ENCODE peak calls at places on chromosome 21, in eight cellular contexts. Q is MM.1S; X is transverse colon; P is uterus; V is PC-3; B is left ventricle myocardium inferior; E is effector memory CD4-positive, alpha-beta T cell; O is K562. H is an unnamed sample. For H3K4me1, the result is how much of the 10 kb centered on the place peaks cover.

GRCh38 chr21:36917487-36918158 is 48.8 kb downstream of the HLCS start:
- DNase-seq in Q (peak), X (no peak), P (no peak), V (peak), B (no peak), E (no peak), O (no peak), H (no peak)

GRCh38 chr21:45142469-45142868 is 68.1 kb downstream of the ADARB1 start:
- DNase-seq in Q (no peak), X (no peak), P (no peak), V (no peak), B (no peak), E (no peak), O (no peak), H (no peak)

GRCh38 chr21:46022551-46023107 is 41.1 kb downstream of the COL6A1 start:
- DNase-seq in Q (peak), X (no peak), P (peak), V (no peak), B (no peak), E (no peak), O (peak), H (peak)

GRCh38 chr21:17554120-17554519 is 41.3 kb downstream of the CXADR start:
- DNase-seq in Q (no peak), X (no peak), P (no peak), V (no peak), B (no peak), E (no peak), O (no peak), H (no peak)

GRCh38 chr21:46150491-46151121 is 4.8 kb downstream of the FTCD start:
- DNase-seq in Q (no peak), X (peak), P (no peak), V (no peak), B (no peak), E (no peak), O (no peak), H (no peak)

GRCh38 chr21:45277101-45278045 is 10.3 kb downstream of the POFUT2 start:
- DNase-seq in Q (no peak), X (peak), P (peak), V (no peak), B (no peak), E (no peak), O (no peak), H (peak)

GRCh38 chr21:29018540-29018939 is 609 bp downstream of the RWDD2B start:
- DNase-seq in Q (no peak), X (no peak), P (no peak), V (peak), B (no peak), E (no peak), O (no peak), H (no peak)

GRCh38 chr21:33666153-33666552 is 23.9 kb downstream of the ITSN1 start:
- DNase-seq in Q (no peak), X (no peak), P (no peak), V (no peak), B (no peak), E (no peak), O (no peak), H (no peak)

GRCh38 chr21:46021978-46022544 is 40.5 kb downstream of the COL6A1 start:
- DNase-seq in Q (no peak), X (peak), P (peak), V (no peak), B (peak), E (no peak), O (no peak), H (peak)

GRCh38 chr21:25506887-25507286 is 100.4 kb downstream of the MRPL39 start:
- DNase-seq in Q (no peak), X (no peak), P (no peak), V (peak), B (no peak), E (no peak), O (no peak), H (no peak)

GRCh38 chr21:46094401-46095105 is 3.4 kb upstream of the COL6A2 start:
- DNase-seq in Q (no peak), X (no peak), P (no peak), V (no peak), B (no peak), E (no peak), O (no peak), H (no peak)

GRCh38 chr21:14711287-14711686 is 165.2 kb upstream of the SAMSN1 start:
- DNase-seq in Q (no peak), X (no peak), P (no peak), V (peak), B (no peak), E (no peak), O (no peak), H (no peak)

GRCh38 chr21:17469727-17470126 is 43.1 kb upstream of the CXADR start:
- DNase-seq in Q (no peak), X (no peak), P (no peak), V (no peak), B (no peak), E (no peak), O (no peak), H (no peak)

GRCh38 chr21:31128234-31128633 is 90.0 kb upstream of the KRTAP19-8 start:
- DNase-seq in Q (no peak), X (no peak), P (no peak), V (no peak), B (no peak), E (no peak), O (no peak), H (no peak)

GRCh38 chr21:40847956-40848355 is 998 bp upstream of the DSCAM start:
- DNase-seq in Q (no peak), X (no peak), P (no peak), V (no peak), B (no peak), E (no peak), O (no peak), H (no peak)

GRCh38 chr21:45893166-45894106 is 88.1 kb upstream of the COL6A1 start:
- DNase-seq in Q (no peak), X (no peak), P (no peak), V (no peak), B (no peak), E (no peak), O (no peak), H (no peak)

GRCh38 chr21:27545754-27546349 is 579.0 kb upstream of the ADAMTS5 start:
- DNase-seq in Q (no peak), X (no peak), P (no peak), V (no peak), B (no peak), E (no peak), O (no peak), H (no peak)

GRCh38 chr21:25956993-25957714 is 213.4 kb downstream of the APP start:
- DNase-seq in Q (no peak), X (no peak), P (no peak), V (peak), B (no peak), E (no peak), O (no peak), H (no peak)

GRCh38 chr21:35849131-35849530 is 211.2 kb downstream of the SETD4 start:
- DNase-seq in Q (no peak), X (no peak), P (no peak), V (no peak), B (no peak), E (no peak), O (no peak), H (no peak)
- H3K4me1 ChIP-seq in Q (under half), X (under half), P (under half), V (under half), B (under half), E (under half), O (under half), H (half or more)

GRCh38 chr21:32423320-32423719 is 10.8 kb downstream of the EVA1C start:
- DNase-seq in Q (no peak), X (no peak), P (no peak), V (peak), B (no peak), E (no peak), O (no peak), H (no peak)
- H3K27ac ChIP-seq in Q (no peak), X (no peak), P (no peak), V (peak), B (no peak), E (no peak), O (no peak), H (peak)

GRCh38 chr21:42513151-42513984 is at the start of gene SLC37A1:
- DNase-seq in Q (peak), X (no peak), P (no peak), V (peak), B (no peak), E (no peak), O (peak), H (no peak)

GRCh38 chr21:42514883-42515228 is 1.2 kb downstream of the SLC37A1 start:
- DNase-seq in Q (no peak), X (no peak), P (no peak), V (peak), B (no peak), E (no peak), O (no peak), H (no peak)

GRCh38 chr21:42509239-42509638 is 4.4 kb upstream of the SLC37A1 start:
- DNase-seq in Q (no peak), X (no peak), P (no peak), V (peak), B (no peak), E (no peak), O (no peak), H (no peak)

GRCh38 chr21:42513985-42514882 is 582 bp downstream of the SLC37A1 start:
- DNase-seq in Q (no peak), X (peak), P (no peak), V (peak), B (peak), E (peak), O (peak), H (no peak)

DNA sequence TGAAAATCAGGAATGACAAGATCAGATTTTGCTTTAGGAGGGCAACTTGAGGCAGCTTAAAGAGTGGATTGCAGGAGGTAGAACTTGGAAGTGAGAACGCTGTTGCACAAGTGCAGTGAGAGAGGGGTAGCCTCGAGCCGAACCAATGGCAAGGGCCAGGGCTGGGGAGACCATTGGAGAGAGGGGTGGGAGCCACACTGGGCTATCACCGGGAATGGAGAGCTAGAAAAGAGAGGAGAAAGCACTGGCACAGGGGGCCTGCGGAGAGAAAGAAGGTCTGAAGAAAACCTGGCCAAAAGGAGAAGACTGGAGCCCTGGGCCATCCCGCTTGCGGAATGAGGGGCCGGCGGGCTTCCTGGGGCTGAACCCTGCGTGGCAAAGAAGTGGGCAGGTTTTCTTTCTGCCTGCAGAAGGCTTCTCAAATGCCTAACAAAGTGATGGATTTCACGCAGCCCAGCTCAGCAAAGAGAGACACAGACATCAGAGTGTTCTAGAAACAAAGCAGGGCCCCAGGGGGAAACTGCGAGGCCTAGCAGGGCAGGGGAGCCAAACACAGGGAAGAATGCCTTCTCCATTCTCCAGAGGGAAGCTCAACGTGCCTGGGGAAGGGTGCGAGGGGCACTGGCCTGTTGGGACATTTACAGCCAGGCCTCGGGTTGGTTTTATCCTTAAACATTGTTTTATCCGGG is 1.2 kb upstream of the SLC37A1 start:
- DNase-seq in Q (no peak), X (no peak), P (no peak), V (no peak), B (no peak), E (no peak), O (no peak), H (no peak)
- H3K4me3 ChIP-seq in Q (no peak), X (no peak), P (no peak), V (no peak), B (peak), E (no peak), O (no peak), H (no peak)

GRCh38 chr21:38822754-38823374 is 17.1 kb downstream of the ETS2 start:
- DNase-seq in Q (no peak), X (no peak), P (no peak), V (no peak), B (no peak), E (no peak), O (no peak), H (no peak)
- H3K4me1 ChIP-seq in Q (under half), X (half or more), P (under half), V (under half), B (half or more), E (under half), O (under half), H (under half)

DNA sequence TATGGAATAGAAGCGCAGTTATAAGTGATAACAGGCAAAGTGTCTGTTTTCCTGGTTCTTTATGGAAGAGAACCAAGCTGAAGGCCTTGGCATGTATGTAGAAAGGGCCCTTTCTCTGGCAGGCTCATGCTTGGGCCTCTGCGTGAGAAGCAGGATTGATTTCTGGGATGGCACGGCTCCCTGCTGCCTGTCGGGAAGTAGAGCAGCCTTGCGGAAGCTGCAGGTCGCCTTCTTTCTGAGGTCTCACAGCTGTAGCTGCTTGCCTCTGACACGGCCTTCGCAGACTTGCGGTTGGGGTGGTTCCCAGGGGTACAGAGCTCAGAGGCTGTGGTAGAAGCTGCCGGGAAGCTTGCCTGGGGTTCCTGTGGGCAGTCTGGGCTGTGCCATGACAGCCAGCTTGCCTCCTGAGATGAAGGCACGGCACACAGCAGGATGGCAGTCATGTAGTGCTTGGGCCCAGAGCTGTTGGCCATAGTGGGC is 39.4 kb downstream of the TRAPPC10 start:
- DNase-seq in Q (no peak), X (no peak), P (peak), V (no peak), B (peak), E (no peak), O (no peak), H (no peak)
- H3K27ac ChIP-seq in Q (no peak), X (peak), P (peak), V (no peak), B (peak), E (no peak), O (no peak), H (peak)

GRCh38 chr21:15732996-15733329 is 3.2 kb downstream of the USP25 start:
- DNase-seq in Q (no peak), X (no peak), P (no peak), V (no peak), B (no peak), E (no peak), O (peak), H (no peak)
- H3K4me3 ChIP-seq in Q (peak), X (no peak), P (peak), V (peak), B (peak), E (peak), O (peak), H (no peak)

DNA sequence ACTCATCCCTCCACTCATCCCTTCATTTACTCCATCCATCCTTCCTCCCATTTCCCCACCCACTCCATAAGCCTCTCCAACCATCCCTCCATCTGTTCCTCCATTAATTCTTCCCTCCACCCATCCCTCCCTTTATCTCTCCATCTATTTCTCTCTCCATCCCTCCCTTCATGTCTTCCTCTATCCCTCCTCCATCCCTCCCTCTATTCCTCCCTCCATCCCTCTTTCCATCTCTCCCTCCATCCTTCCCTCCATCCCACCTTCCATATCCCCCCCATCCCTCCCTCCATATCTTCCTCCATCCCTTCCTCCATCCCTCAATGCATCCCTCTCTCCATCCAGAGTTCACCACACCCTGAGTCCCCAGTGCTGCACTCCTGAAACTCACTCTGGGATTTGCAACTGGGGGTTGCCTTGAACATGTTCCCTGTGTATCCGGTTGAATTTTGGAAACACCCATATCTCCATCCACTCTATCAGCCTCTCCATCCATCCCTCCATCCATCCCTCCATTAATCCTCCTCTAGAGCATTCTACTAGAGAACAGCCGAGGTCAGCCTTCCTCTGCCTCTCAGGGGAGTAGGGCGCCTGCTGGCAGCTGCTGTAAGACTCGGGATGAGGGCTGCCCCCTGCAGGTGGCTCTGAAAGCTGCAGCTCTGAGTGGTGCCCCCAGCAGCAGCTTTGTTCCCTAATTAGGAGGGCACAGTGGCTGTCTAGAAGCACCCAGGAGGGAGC is 39.4 kb downstream of the ABCG1 start:
- DNase-seq in Q (peak), X (peak), P (peak), V (peak), B (peak), E (peak), O (peak), H (peak)
- H3K4me1 ChIP-seq in Q (under half), X (under half), P (under half), V (under half), B (half or more), E (under half), O (under half), H (under half)

GRCh38 chr21:43930074-43930847 is 65.2 kb downstream of the AGPAT3 start:
- DNase-seq in Q (no peak), X (no peak), P (no peak), V (no peak), B (peak), E (no peak), O (no peak), H (no peak)
- H3K27ac ChIP-seq in Q (no peak), X (no peak), P (no peak), V (no peak), B (peak), E (no peak), O (no peak), H (no peak)

GRCh38 chr21:19557488-19557887 is 1153.9 kb upstream of the TMPRSS15 start:
- DNase-seq in Q (no peak), X (no peak), P (no peak), V (no peak), B (no peak), E (no peak), O (no peak), H (no peak)

GRCh38 chr21:19547951-19548635 is 1144.5 kb upstream of the TMPRSS15 start:
- DNase-seq in Q (no peak), X (no peak), P (no peak), V (no peak), B (no peak), E (no peak), O (no peak), H (no peak)

GRCh38 chr21:19557046-19557445 is 1153.5 kb upstream of the TMPRSS15 start:
- DNase-seq in Q (peak), X (no peak), P (no peak), V (no peak), B (no peak), E (no peak), O (no peak), H (no peak)

GRCh38 chr21:19553930-19554615 is 1150.5 kb upstream of the TMPRSS15 start:
- DNase-seq in Q (no peak), X (no peak), P (no peak), V (no peak), B (no peak), E (no peak), O (no peak), H (no peak)
- H3K4me3 ChIP-seq in Q (no peak), X (no peak), P (no peak), V (no peak), B (no peak), E (no peak), O (no peak), H (no peak)

GRCh38 chr21:35050348-35051286 is 1.5 kb upstream of the RUNX1 start:
- DNase-seq in Q (peak), X (no peak), P (no peak), V (peak), B (no peak), E (no peak), O (peak), H (no peak)
- H3K4me1 ChIP-seq in Q (under half), X (under half), P (under half), V (half or more), B (under half), E (under half), O (under half), H (under half)

H was measured in tibial nerve.